ENCODE peak calls at places on chromosomes 12 and 14, in four cellular contexts. D is colonic mucosa, U is IMR-90, G is fibroblast of lung. T is an unnamed sample.

GRCh38 chr14:101428409-101428808 is 132.9 kb upstream of the DIO3 start:
- DNase-seq in D (no peak), U (no peak), G (no peak), T (no peak)

GRCh38 chr14:53545217-53545616 is 392.1 kb upstream of the DDHD1 start:
- DNase-seq in D (no peak), U (no peak), G (no peak), T (no peak)

GRCh38 chr12:65596514-65597010 is 227.7 kb upstream of the HMGA2 start:
- DNase-seq in D (no peak), U (peak; percentile 27), G (no peak), T (no peak)

GRCh38 chr14:94689218-94689984 is 77.2 kb downstream of the SERPINA3 start:
- DNase-seq in D (peak; percentile 48), U (peak; percentile 22), G (peak; percentile 31), T (no peak)

GRCh38 chr14:100640481-100641273 is 53.5 kb upstream of the BEGAIN start:
- DNase-seq in D (no peak), U (peak; percentile 28), G (peak; percentile 79), T (no peak)

GRCh38 chr14:75941030-75941429 is 40.8 kb downstream of the TGFB3 start:
- DNase-seq in D (no peak), U (peak; percentile 17), G (peak; percentile 11), T (no peak)

GRCh38 chr14:101464984-101465794 is 96.1 kb upstream of the DIO3 start:
- DNase-seq in D (no peak), U (no peak), G (no peak), T (no peak)

GRCh38 chr12:100267603-100268281 is 765 bp downstream of the SCYL2 start:
- DNase-seq in D (peak; percentile 47), U (peak; percentile 37), G (peak; percentile 58), T (no peak)

GRCh38 chr12:18323159-18323558 is 61.8 kb downstream of the PIK3C2G start:
- DNase-seq in D (no peak), U (peak; percentile 52), G (peak; percentile 54), T (no peak)

GRCh38 chr12:76627346-76628135 is 68.0 kb upstream of the OSBPL8 start:
- DNase-seq in D (no peak), U (no peak), G (peak; percentile 29), T (no peak)

GRCh38 chr14:61588419-61588901 is 106.9 kb upstream of the HIF1A start:
- DNase-seq in D (no peak), U (peak; percentile 80), G (peak; percentile 71), T (no peak)

GRCh38 chr12:57128519-57129247 is 400 bp downstream of the LRP1 start:
- DNase-seq in D (peak; percentile 31), U (no peak), G (no peak), T (no peak)

GRCh38 chr12:4609071-4609470 is 39.8 kb downstream of the AKAP3 start:
- DNase-seq in D (no peak), U (no peak), G (no peak), T (no peak)

GRCh38 chr14:36723551-36723950 is 61.9 kb downstream of the PAX9 start:
- DNase-seq in D (no peak), U (no peak), G (no peak), T (no peak)

GRCh38 chr12:2080604-2081003 is 27.8 kb downstream of the CACNA1C start:
- DNase-seq in D (no peak), U (no peak), G (no peak), T (no peak)

GRCh38 chr14:102279688-102280348 is 25.1 kb downstream of the MOK start:
- DNase-seq in D (no peak), U (peak; percentile 100), G (peak; percentile 100), T (peak; percentile 90)

GRCh38 chr12:40107098-40107802 is 1.4 kb upstream of the SLC2A13 start:
- DNase-seq in D (peak; percentile 93), U (peak; percentile 79), G (peak; percentile 58), T (peak; percentile 15)

GRCh38 chr12:53726342-53726741 is 910 bp downstream of the CALCOCO1 start:
- DNase-seq in D (no peak), U (no peak), G (no peak), T (no peak)

GRCh38 chr14:58362798-58363412 is 32.8 kb upstream of the TOMM20L start:
- DNase-seq in D (no peak), U (peak; percentile 17), G (peak; percentile 14), T (peak; percentile 2)

GRCh38 chr12:95836630-95837239 is 22.0 kb upstream of the SNRPF start:
- DNase-seq in D (no peak), U (peak; percentile 69), G (peak; percentile 63), T (no peak)

GRCh38 chr12:111074965-111075364 is 154.6 kb upstream of the MYL2 start:
- DNase-seq in D (no peak), U (no peak), G (no peak), T (no peak)

GRCh38 chr12:53623986-53624385 is 2.2 kb downstream of the ATF7 start:
- DNase-seq in D (peak; percentile 50), U (peak; percentile 55), G (peak; percentile 69), T (no peak)

GRCh38 chr12:83097656-83098055 is 410.9 kb downstream of the TMTC2 start:
- DNase-seq in D (no peak), U (no peak), G (no peak), T (no peak)
- H3K9ac ChIP-seq in D (no peak overlapping the region), U (no peak overlapping the region), G (no peak overlapping the region), T (no peak overlapping the region)

DNA sequence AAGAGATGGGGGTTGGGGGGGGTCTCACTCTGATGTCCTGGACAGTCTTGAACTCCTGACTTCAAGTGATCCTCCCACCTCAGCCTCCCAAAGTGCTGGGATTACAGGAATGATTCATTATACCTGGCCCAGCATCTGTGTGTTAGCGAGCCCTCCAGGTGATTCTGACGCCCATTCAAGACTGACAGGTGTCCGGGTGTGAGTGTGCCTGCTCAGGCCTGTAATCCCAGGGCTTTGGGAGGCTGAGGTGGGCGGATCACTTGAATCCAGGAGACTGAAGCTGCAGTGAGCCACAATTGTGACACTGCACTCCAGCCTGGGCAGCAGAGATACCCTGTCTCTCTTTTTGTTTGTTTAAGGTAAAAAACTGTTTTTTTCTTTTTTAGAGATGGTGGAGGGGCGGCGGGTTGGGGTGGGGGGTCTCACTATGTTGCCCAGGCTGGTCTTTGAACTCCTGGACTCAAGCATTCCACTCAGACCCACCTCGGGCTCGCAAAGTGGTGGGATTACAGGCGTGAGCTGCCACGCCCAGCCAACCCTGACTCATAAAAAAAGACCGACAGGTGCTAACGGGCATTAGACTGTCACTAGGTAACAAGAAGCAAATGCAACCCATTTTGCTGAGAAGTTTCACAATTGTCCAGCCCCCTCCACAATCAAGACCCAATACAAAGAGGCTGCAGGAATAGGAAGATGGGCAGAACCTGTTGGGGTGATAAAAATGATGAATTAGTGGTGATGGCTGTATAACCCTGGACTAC is 4.7 kb downstream of the VSIG10 start:
- DNase-seq in D (peak; percentile 66), U (no peak), G (no peak), T (no peak)
- H3K9me3 ChIP-seq in D (no peaks in the 10 kb centered on the region), U (no peaks in the 10 kb centered on the region), G (no peaks in the 10 kb centered on the region), T (no peaks in the 10 kb centered on the region)

DNA sequence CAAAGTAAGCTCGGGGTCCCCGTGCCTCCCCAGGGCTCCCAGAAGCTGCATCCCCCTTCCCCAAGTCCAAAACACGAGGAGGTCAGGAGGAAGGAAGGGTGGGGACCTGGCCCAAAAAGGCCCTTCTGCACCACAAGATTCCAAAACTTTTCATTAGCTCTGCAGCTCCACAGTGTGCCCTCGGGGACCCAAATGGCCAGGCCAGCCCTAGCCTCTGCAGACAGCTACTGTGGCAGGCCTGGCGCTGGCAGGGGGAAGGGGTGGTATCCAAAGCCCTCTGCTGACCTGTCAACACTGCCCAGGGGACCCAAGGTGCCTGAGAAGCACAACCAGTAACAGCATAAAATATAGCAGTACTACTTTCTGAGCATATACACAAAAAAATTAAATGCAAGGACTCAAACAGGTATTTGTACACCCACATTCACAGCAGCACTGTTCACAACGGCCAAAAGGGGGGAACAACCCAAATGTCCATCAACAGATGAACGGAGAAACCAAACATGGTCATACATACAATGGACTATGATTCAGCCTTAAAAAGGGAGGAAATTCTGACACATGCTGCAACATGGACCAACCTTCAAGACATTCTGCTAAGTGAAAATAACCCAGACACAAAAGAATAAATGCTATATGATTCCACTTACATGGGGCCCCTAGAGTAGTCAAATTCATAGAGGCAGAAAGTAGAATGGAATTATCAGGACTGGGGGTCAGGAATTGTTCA is 29.7 kb downstream of the ACTN1 start:
- DNase-seq in D (no peak), U (no peak), G (peak; percentile 55), T (no peak)
- H3K9ac ChIP-seq in D (peak overlapping the region; percentile 63), U (peak overlapping the region; percentile 15), G (no peak overlapping the region), T (peak overlapping the region; percentile 42)

GRCh38 chr14:51912112-51912786 is 51.8 kb downstream of the GNG2 start:
- DNase-seq in D (no peak), U (no peak), G (no peak), T (no peak)

GRCh38 chr14:51908086-51908485 is 47.7 kb downstream of the GNG2 start:
- DNase-seq in D (no peak), U (peak; percentile 9), G (peak; percentile 14), T (no peak)
- H3K9me3 ChIP-seq in D (no peaks in the 10 kb centered on the region), U (peaks cover 3% of the 10 kb centered on the region), G (no peaks in the 10 kb centered on the region), T (no peaks in the 10 kb centered on the region)

GRCh38 chr12:50241178-50241577 is 42.1 kb downstream of the LIMA1 start:
- DNase-seq in D (no peak), U (peak; percentile 77), G (peak; percentile 49), T (no peak)
- H3K9ac ChIP-seq in D (peak overlapping the region; percentile 57), U (peak overlapping the region; percentile 8), G (no peak overlapping the region), T (no peak overlapping the region)

DNA sequence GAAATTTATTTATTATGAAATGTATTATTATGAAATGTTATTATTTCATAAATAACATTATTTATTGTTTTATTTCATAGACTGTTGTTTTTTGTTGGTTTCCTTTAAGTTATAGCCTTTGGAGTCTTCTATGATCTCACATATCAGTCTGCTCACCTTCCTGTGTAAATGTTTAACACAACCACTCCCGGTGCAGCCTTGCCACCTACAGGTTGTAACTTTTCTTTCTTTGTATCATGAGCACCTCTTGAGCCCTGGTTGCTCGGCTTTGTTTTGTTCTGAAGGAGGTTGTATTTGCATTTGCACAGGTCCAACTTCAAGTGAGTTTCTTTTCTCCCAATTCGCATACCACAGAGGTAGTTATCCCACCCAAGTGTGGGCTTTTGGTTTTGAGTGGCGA is 121.4 kb downstream of the SLC15A4 start:
- DNase-seq in D (no peak), U (no peak), G (no peak), T (no peak)
- H3K9me3 ChIP-seq in D (no peaks in the 10 kb centered on the region), U (peaks cover 46% of the 10 kb centered on the region), G (no peaks in the 10 kb centered on the region), T (peaks cover 23% of the 10 kb centered on the region)

GRCh38 chr12:108714866-108715265 is 16.5 kb downstream of the CORO1C start:
- DNase-seq in D (no peak), U (no peak), G (no peak), T (no peak)

GRCh38 chr12:108712164-108712924 is 19.0 kb downstream of the CORO1C start:
- DNase-seq in D (no peak), U (no peak), G (no peak), T (no peak)

GRCh38 chr12:108712925-108713203 is 18.5 kb downstream of the CORO1C start:
- DNase-seq in D (no peak), U (no peak), G (no peak), T (no peak)

GRCh38 chr12:108711486-108712163 is 19.7 kb downstream of the CORO1C start:
- DNase-seq in D (no peak), U (no peak), G (no peak), T (no peak)

DNA sequence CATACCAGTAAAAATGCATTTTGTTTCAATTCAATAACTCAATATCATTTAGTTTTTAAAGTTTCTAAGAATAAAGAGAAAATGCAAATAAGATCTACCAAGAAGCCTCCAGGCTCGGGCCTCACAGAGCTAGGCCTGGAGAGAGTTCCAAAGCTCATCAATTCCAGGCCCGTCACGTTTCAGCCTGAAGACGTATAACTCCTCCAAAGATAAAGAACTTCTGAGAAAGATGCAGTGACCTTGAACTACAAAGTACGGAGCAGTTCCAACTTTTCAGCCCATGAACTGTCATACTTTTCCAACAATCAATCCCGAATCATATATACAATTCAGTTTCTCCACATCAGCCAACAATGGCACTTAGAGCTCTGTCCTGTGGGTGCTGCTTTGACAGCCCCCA is 17.8 kb downstream of the CORO1C start:
- DNase-seq in D (no peak), U (no peak), G (no peak), T (no peak)
- H3K9ac ChIP-seq in D (no peak overlapping the region), U (peak overlapping the region; percentile 36), G (no peak overlapping the region), T (no peak overlapping the region)

GRCh38 chr12:80979251-80979650 is 41.5 kb upstream of the LIN7A start:
- DNase-seq in D (no peak), U (no peak), G (no peak), T (no peak)
- H3K9me3 ChIP-seq in D (no peaks in the 10 kb centered on the region), U (no peaks in the 10 kb centered on the region), G (no peaks in the 10 kb centered on the region), T (no peaks in the 10 kb centered on the region)

T was measured in keratinocyte.